ENCODE peak calls at places on chromosomes 13 and 19, in ten cellular contexts. B is A549, Y is esophagus muscularis mucosa, Q is tibial nerve, I is ovary, L is transverse colon, V is stomach, N is upper lobe of left lung, E is K562, Z is sigmoid colon. P is an unnamed sample.

GRCh38 chr19:2495130-2495641 is 19.3 kb downstream of the GADD45B start:
- DNase-seq in B (peak), Y (no peak), Q (peak), I (peak), L (peak), V (peak), N (peak), E (no peak), Z (peak), P (peak)

GRCh38 chr13:98800078-98800477 is 47.6 kb upstream of the SLC15A1 start:
- DNase-seq in B (no peak), Y (peak), Q (no peak), I (no peak), L (no peak), V (no peak), N (no peak), E (no peak), Z (no peak), P (no peak)

GRCh38 chr13:30241537-30241936 is 65.8 kb downstream of the KATNAL1 start:
- DNase-seq in B (no peak), Y (no peak), Q (no peak), I (no peak), L (no peak), V (no peak), N (no peak), E (no peak), Z (no peak), P (no peak)

GRCh38 chr19:13297023-13297422 is 146.8 kb downstream of the IER2 start:
- DNase-seq in B (no peak), Y (no peak), Q (no peak), I (no peak), L (no peak), V (no peak), N (no peak), E (no peak), Z (no peak), P (no peak)

GRCh38 chr19:1223018-1223855 is 14.6 kb downstream of the CBARP start:
- DNase-seq in B (no peak), Y (no peak), Q (no peak), I (no peak), L (no peak), V (no peak), N (no peak), E (peak), Z (no peak), P (no peak)

GRCh38 chr19:19510432-19510831 is 4.9 kb downstream of the TSSK6 start:
- DNase-seq in B (no peak), Y (no peak), Q (no peak), I (no peak), L (no peak), V (no peak), N (no peak), E (no peak), Z (no peak), P (no peak)

GRCh38 chr19:7106711-7107657 is 37.5 kb downstream of the ZNF557 start:
- DNase-seq in B (no peak), Y (no peak), Q (no peak), I (no peak), L (no peak), V (no peak), N (no peak), E (no peak), Z (no peak), P (no peak)

GRCh38 chr19:16285769-16286564 is 38.7 kb upstream of the KLF2 start:
- DNase-seq in B (no peak), Y (no peak), Q (no peak), I (peak), L (no peak), V (no peak), N (no peak), E (no peak), Z (no peak), P (no peak)

GRCh38 chr13:36418022-36418805 is 14.1 kb upstream of the CCNA1 start:
- DNase-seq in B (no peak), Y (no peak), Q (no peak), I (no peak), L (no peak), V (no peak), N (no peak), E (no peak), Z (no peak), P (no peak)

GRCh38 chr13:21420706-21421105 is 38.4 kb downstream of the ZDHHC20 start:
- DNase-seq in B (no peak), Y (no peak), Q (no peak), I (no peak), L (no peak), V (no peak), N (no peak), E (no peak), Z (no peak), P (no peak)

GRCh38 chr13:68490594-68490993 is 1260.5 kb upstream of the PCDH9 start:
- DNase-seq in B (no peak), Y (no peak), Q (no peak), I (no peak), L (no peak), V (no peak), N (no peak), E (no peak), Z (no peak), P (no peak)

GRCh38 chr13:32659736-32660135 is 73.5 kb downstream of the PDS5B start:
- DNase-seq in B (no peak), Y (no peak), Q (no peak), I (no peak), L (no peak), V (no peak), N (no peak), E (no peak), Z (no peak), P (no peak)

GRCh38 chr13:106176103-106176502 is 359.4 kb downstream of the EFNB2 start:
- DNase-seq in B (no peak), Y (no peak), Q (no peak), I (no peak), L (no peak), V (no peak), N (no peak), E (no peak), Z (no peak), P (no peak)

GRCh38 chr13:51269039-51269438 is 46.8 kb downstream of the FAM124A start:
- DNase-seq in B (no peak), Y (no peak), Q (no peak), I (no peak), L (no peak), V (no peak), N (no peak), E (no peak), Z (peak), P (no peak)

GRCh38 chr13:29435125-29435911 is 160.2 kb downstream of the SLC7A1 start:
- DNase-seq in B (no peak), Y (no peak), Q (no peak), I (no peak), L (no peak), V (no peak), N (no peak), E (no peak), Z (peak), P (no peak)

GRCh38 chr19:15123900-15124299 is 16.7 kb downstream of the SYDE1 start:
- DNase-seq in B (no peak), Y (no peak), Q (no peak), I (peak), L (peak), V (peak), N (no peak), E (no peak), Z (peak), P (no peak)

GRCh38 chr13:112755331-112755730 is 65.5 kb downstream of the ATP11A start:
- DNase-seq in B (no peak), Y (no peak), Q (no peak), I (no peak), L (no peak), V (no peak), N (no peak), E (no peak), Z (no peak), P (no peak)

GRCh38 chr19:49295208-49295880 is 29.6 kb downstream of the SLC6A16 start:
- DNase-seq in B (no peak), Y (no peak), Q (no peak), I (no peak), L (no peak), V (no peak), N (no peak), E (no peak), Z (no peak), P (no peak)

GRCh38 chr13:73074101-73074500 is 15.3 kb downstream of the KLF5 start:
- DNase-seq in B (no peak), Y (no peak), Q (no peak), I (no peak), L (no peak), V (no peak), N (no peak), E (no peak), Z (no peak), P (no peak)

GRCh38 chr19:3796358-3796757 is 10.2 kb upstream of the MATK start:
- DNase-seq in B (no peak), Y (no peak), Q (no peak), I (no peak), L (no peak), V (no peak), N (no peak), E (no peak), Z (no peak), P (no peak)

GRCh38 chr13:23025848-23026608 is 154.8 kb upstream of the SGCG start:
- DNase-seq in B (no peak), Y (no peak), Q (no peak), I (no peak), L (no peak), V (no peak), N (no peak), E (peak), Z (no peak), P (no peak)

GRCh38 chr13:98626298-98626940 is 49.5 kb upstream of the STK24 start:
- DNase-seq in B (no peak), Y (no peak), Q (no peak), I (no peak), L (no peak), V (no peak), N (no peak), E (no peak), Z (no peak), P (no peak)

GRCh38 chr19:44050740-44051653 is 839 bp upstream of the ZNF223 start:
- DNase-seq in B (no peak), Y (no peak), Q (no peak), I (no peak), L (peak), V (peak), N (peak), E (no peak), Z (no peak), P (no peak)

GRCh38 chr13:66665991-66666390 is 564.1 kb downstream of the PCDH9 start:
- DNase-seq in B (no peak), Y (no peak), Q (no peak), I (no peak), L (no peak), V (no peak), N (no peak), E (no peak), Z (no peak), P (no peak)

GRCh38 chr19:50252111-50252886 is 48.9 kb downstream of the MYH14 start:
- DNase-seq in B (no peak), Y (no peak), Q (no peak), I (no peak), L (peak), V (no peak), N (no peak), E (peak), Z (no peak), P (no peak)

GRCh38 chr13:108427355-108427754 is 157.8 kb downstream of the TNFSF13B start:
- DNase-seq in B (no peak), Y (peak), Q (no peak), I (no peak), L (no peak), V (no peak), N (no peak), E (peak), Z (no peak), P (no peak)

GRCh38 chr13:95924389-95924994 is 128.7 kb downstream of the UGGT2 start:
- DNase-seq in B (peak), Y (no peak), Q (no peak), I (no peak), L (no peak), V (no peak), N (no peak), E (no peak), Z (no peak), P (no peak)

GRCh38 chr13:23541221-23541620 is 29.0 kb upstream of the TNFRSF19 start:
- DNase-seq in B (no peak), Y (no peak), Q (no peak), I (no peak), L (no peak), V (no peak), N (no peak), E (no peak), Z (no peak), P (no peak)

GRCh38 chr13:57557979-57558529 is 73.5 kb upstream of the PCDH17 start:
- DNase-seq in B (no peak), Y (no peak), Q (no peak), I (no peak), L (no peak), V (no peak), N (no peak), E (no peak), Z (no peak), P (no peak)

GRCh38 chr13:87527036-87527435 is 144.1 kb upstream of the SLITRK5 start:
- DNase-seq in B (no peak), Y (no peak), Q (no peak), I (no peak), L (no peak), V (no peak), N (no peak), E (no peak), Z (no peak), P (no peak)

GRCh38 chr19:47112664-47113445 is 721 bp downstream of the ZC3H4 start:
- DNase-seq in B (peak), Y (peak), Q (peak), I (peak), L (peak), V (peak), N (peak), E (peak), Z (peak), P (peak)

GRCh38 chr19:47112166-47112663 is 1.4 kb downstream of the ZC3H4 start:
- DNase-seq in B (peak), Y (peak), Q (peak), I (peak), L (peak), V (peak), N (peak), E (peak), Z (peak), P (peak)

GRCh38 chr19:47111682-47112165 is 1.9 kb downstream of the ZC3H4 start:
- DNase-seq in B (no peak), Y (no peak), Q (no peak), I (no peak), L (no peak), V (no peak), N (no peak), E (no peak), Z (no peak), P (no peak)

GRCh38 chr19:47111081-47111589 is 2.4 kb downstream of the ZC3H4 start:
- DNase-seq in B (no peak), Y (no peak), Q (no peak), I (peak), L (peak), V (peak), N (peak), E (peak), Z (peak), P (no peak)

GRCh38 chr19:47113446-47114348 is at the start of gene ZC3H4:
- DNase-seq in B (peak), Y (peak), Q (peak), I (peak), L (peak), V (peak), N (peak), E (peak), Z (peak), P (peak)
- TF ChIP-seq POLR2A in B (no peak), Y (peak), Q (no peak), I (peak), L (peak), V (no peak), N (no peak), E (peak), Z (peak), P (no peak)

DNA sequence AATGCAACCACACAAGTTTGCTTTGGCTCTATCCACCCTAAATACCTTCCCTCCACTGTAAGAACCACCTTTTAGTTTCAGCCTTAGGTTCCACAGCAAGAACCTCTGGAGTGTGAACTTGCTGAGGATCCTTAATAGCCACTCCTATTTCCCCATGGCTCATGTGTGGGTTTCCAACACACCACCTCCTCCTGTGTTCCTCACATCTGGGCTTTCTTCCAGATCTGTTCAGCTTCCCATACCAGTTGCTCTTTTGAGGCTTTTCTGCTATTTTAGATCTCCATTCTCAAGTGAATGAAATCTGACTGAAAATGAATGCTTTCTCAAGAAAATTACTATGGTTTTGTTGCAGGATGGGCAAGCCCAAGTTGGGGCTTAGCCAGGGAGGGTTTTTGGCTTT is 104.8 kb upstream of the MIR17HG start:
- DNase-seq in B (no peak), Y (no peak), Q (no peak), I (no peak), L (no peak), V (no peak), N (no peak), E (no peak), Z (no peak), P (no peak)
- TF ChIP-seq EP300 in B (no peak), Y (no peak), Q (no peak), I (no peak), L (no peak), V (no peak), N (no peak), E (no peak), Z (no peak), P (no peak)

GRCh38 chr19:58475714-58476497 is at the start of gene ZNF446:
- DNase-seq in B (peak), Y (peak), Q (peak), I (peak), L (peak), V (peak), N (peak), E (peak), Z (peak), P (peak)
- TF ChIP-seq POLR2A in B (peak), Y (peak), Q (peak), I (peak), L (peak), V (no peak), N (peak), E (peak), Z (peak), P (peak)

GRCh38 chr13:93450226-93450625 is 223.6 kb downstream of the GPC6 start:
- DNase-seq in B (no peak), Y (no peak), Q (no peak), I (no peak), L (no peak), V (no peak), N (no peak), E (no peak), Z (no peak), P (no peak)
- TF ChIP-seq EP300 in B (no peak), Y (no peak), Q (no peak), I (no peak), L (no peak), V (no peak), N (no peak), E (no peak), Z (no peak), P (no peak)

DNA sequence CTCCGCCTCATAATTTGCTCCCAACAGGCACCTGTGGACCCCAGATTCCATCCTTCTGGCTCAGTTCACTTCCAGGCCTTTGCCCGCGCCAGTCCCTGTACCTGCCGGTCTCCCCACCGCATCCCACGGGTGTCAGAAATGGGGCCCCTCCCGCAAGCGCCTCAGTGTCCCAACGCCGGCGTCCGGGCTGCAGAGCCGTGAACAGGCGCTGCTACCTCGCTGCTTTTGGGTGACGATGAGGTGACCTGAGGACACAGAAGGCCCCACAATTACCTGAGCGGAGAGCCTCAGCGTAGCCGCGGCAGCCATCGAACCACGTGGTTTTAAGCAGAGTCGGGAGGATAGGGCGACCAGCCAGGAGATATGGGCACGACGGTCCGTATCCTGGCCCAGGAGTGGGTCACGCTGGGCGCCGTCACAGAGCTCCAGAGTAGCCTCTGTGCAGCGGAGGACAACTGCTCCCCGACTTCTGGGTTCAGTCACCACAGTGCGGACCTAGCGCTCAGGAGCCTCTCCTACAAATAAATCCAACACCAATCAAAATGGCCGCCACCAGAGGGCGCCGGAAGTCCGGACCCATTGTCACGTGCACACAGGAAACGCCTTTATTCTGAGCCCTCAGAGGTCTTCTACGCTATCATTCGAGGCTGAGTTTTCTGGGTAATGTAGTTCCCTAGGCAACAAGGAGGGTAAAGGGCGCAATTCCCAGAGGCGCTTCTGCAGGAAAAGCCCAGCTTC is at the start of gene ZNF814:
- DNase-seq in B (peak), Y (peak), Q (peak), I (peak), L (peak), V (peak), N (peak), E (peak), Z (peak), P (peak)
- TF ChIP-seq POLR2A in B (no peak), Y (no peak), Q (no peak), I (no peak), L (peak), V (no peak), N (peak), E (no peak), Z (no peak), P (no peak)

GRCh38 chr13:79901336-79901735 is 420.4 kb downstream of the NDFIP2 start:
- DNase-seq in B (no peak), Y (no peak), Q (no peak), I (no peak), L (no peak), V (no peak), N (no peak), E (no peak), Z (no peak), P (no peak)
- TF ChIP-seq EP300 in B (no peak), Y (no peak), Q (no peak), I (no peak), L (no peak), V (no peak), N (no peak), E (no peak), Z (no peak), P (no peak)

DNA sequence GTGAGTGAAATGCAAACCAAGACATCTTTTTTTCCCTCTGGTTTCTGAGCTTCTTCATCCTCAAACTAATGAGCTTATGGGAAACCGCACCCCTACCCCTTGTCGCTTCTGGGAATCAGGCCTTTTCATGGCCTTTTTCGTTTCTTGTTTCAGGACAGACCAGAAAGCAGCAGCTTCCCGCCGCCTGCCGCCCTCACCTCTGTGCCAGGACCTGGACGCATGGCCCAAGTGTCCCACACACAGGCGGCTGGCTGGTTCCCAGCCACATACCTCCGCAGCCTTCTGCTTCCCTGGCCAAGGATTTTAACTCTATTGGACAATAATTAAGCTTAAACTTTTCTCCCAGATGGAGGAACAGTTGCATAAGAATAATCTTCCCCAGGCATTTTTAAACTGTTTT is 114.1 kb upstream of the SLITRK1 start:
- DNase-seq in B (no peak), Y (no peak), Q (no peak), I (no peak), L (no peak), V (no peak), N (no peak), E (no peak), Z (no peak), P (no peak)
- TF ChIP-seq POLR2A in B (no peak), Y (no peak), Q (no peak), I (no peak), L (no peak), V (no peak), N (no peak), E (no peak), Z (no peak), P (no peak)

GRCh38 chr13:40059540-40060232 is 404.2 kb downstream of the COG6 start:
- DNase-seq in B (no peak), Y (no peak), Q (no peak), I (no peak), L (no peak), V (no peak), N (no peak), E (no peak), Z (no peak), P (no peak)

GRCh38 chr13:40063743-40064142 is 408.3 kb downstream of the COG6 start:
- DNase-seq in B (no peak), Y (peak), Q (no peak), I (no peak), L (no peak), V (peak), N (no peak), E (no peak), Z (no peak), P (no peak)

GRCh38 chr13:40060318-40061007 is 405.0 kb downstream of the COG6 start:
- DNase-seq in B (no peak), Y (no peak), Q (peak), I (peak), L (no peak), V (peak), N (no peak), E (no peak), Z (peak), P (no peak)

GRCh38 chr13:40063278-40063698 is 407.8 kb downstream of the COG6 start:
- DNase-seq in B (no peak), Y (peak), Q (no peak), I (no peak), L (no peak), V (no peak), N (no peak), E (no peak), Z (no peak), P (no peak)

GRCh38 chr13:40061466-40062450 is 406.3 kb downstream of the COG6 start:
- DNase-seq in B (no peak), Y (peak), Q (no peak), I (no peak), L (no peak), V (no peak), N (no peak), E (no peak), Z (no peak), P (no peak)
- TF ChIP-seq EP300 in B (no peak), Y (no peak), Q (no peak), I (no peak), L (no peak), V (no peak), N (no peak), E (no peak), Z (no peak), P (no peak)

P was measured in suprapubic skin.